ENCODE peak calls at places on chromosomes 16 and 17, in five cellular contexts. E is NCI-H1694 treated with DMSO at 0.1 percent for 48 hours, N is T-helper 1 cell, W is NCI-H1105, D is fibroblast of mammary gland. R is an unnamed sample.

GRCh38 chr17:65345261-65346060 is 208.3 kb downstream of the RGS9 start:
- DNase-seq in E (no peak), D (peak), W (no peak), N (no peak), R (no peak)

GRCh38 chr16:22217890-22218730 is 12.0 kb downstream of the EEF2K start:
- DNase-seq in W (no peak), E (no peak), D (peak), N (no peak), R (no peak)

GRCh38 chr16:1054660-1055556 is 17.6 kb upstream of the SSTR5 start:
- DNase-seq in D (peak), N (no peak), E (no peak), W (no peak), R (peak)

GRCh38 chr17:58382108-58382884 is 30.3 kb upstream of the SUPT4H1 start:
- DNase-seq in N (no peak), W (no peak), D (no peak), E (no peak), R (no peak)

GRCh38 chr16:82627811-82628339 is 1.1 kb downstream of the CDH13 start:
- DNase-seq in N (no peak), W (no peak), E (no peak), D (no peak), R (no peak)

GRCh38 chr16:86562356-86562755 is 4.3 kb upstream of the FOXC2 start:
- DNase-seq in W (no peak), N (no peak), E (no peak), D (no peak), R (no peak)

GRCh38 chr17:82241926-82242697 is 13.3 kb downstream of the SLC16A3 start:
- DNase-seq in W (no peak), D (peak), N (no peak), E (peak), R (no peak)

GRCh38 chr17:74520790-74521480 is 10.3 kb downstream of the CD300LB start:
- DNase-seq in E (no peak), W (no peak), D (peak), N (no peak), R (no peak)

GRCh38 chr16:52741386-52741785 is 194.4 kb upstream of the TOX3 start:
- DNase-seq in W (no peak), E (no peak), D (no peak), N (no peak), R (no peak)

GRCh38 chr17:18990331-18990730 is 14.2 kb downstream of the FAM83G start:
- DNase-seq in E (peak), W (no peak), D (no peak), N (no peak), R (no peak)

GRCh38 chr17:1783834-1784611 is 22.2 kb downstream of the SERPINF1 start:
- DNase-seq in E (peak), W (peak), D (peak), N (no peak), R (peak)

GRCh38 chr17:16068323-16068722 is 68.7 kb downstream of the TTC19 start:
- DNase-seq in W (no peak), D (peak), E (no peak), N (no peak), R (no peak)

GRCh38 chr17:44961921-44962350 is 6.2 kb downstream of the C1QL1 start:
- DNase-seq in N (no peak), D (no peak), E (peak), W (no peak), R (no peak)

GRCh38 chr17:35254107-35254802 is 11.4 kb downstream of the SLFN5 start:
- DNase-seq in W (no peak), E (no peak), D (peak), N (no peak), R (no peak)

GRCh38 chr16:2835638-2836493 is 5.8 kb downstream of the ZG16B start:
- DNase-seq in E (no peak), N (no peak), W (no peak), D (peak), R (no peak)

GRCh38 chr16:83925957-83926725 is 26.9 kb upstream of the OSGIN1 start:
- DNase-seq in D (no peak), E (no peak), N (no peak), W (no peak), R (no peak)

GRCh38 chr17:40554646-40555295 is 10.5 kb downstream of the CCR7 start:
- DNase-seq in W (no peak), D (no peak), N (peak), E (no peak), R (no peak)

GRCh38 chr17:13869301-13869700 is 200.0 kb upstream of the COX10 start:
- DNase-seq in W (no peak), D (no peak), N (no peak), E (no peak), R (no peak)

GRCh38 chr17:54982399-54982798 is 13.8 kb downstream of the STXBP4 start:
- DNase-seq in D (peak), N (no peak), E (no peak), W (no peak), R (no peak)

GRCh38 chr17:10785295-10785694 is 18.6 kb downstream of the TMEM238L start:
- DNase-seq in N (no peak), D (no peak), W (no peak), E (no peak), R (no peak)

GRCh38 chr17:52147872-52148271 is 10.6 kb downstream of the CA10 start:
- DNase-seq in N (no peak), D (no peak), E (no peak), W (no peak), R (no peak)

GRCh38 chr16:56870271-56870888 is 5.4 kb downstream of the SLC12A3 start:
- DNase-seq in D (no peak), N (no peak), W (no peak), E (no peak), R (no peak)

R was measured in globus pallidus.